ENCODE peak calls at places on chromosomes 6 and 20, in five cellular contexts. One of them, this sample, is unnamed.

GRCh38 chr6:30881987-30882763 is 2.1 kb upstream of the DDR1 start:
- DNase-seq in heart left ventricle: no peak
- DNase-seq in psoas muscle: no peak
- DNase-seq in fibroblast of lung: peak; percentile 60
- DNase-seq in pancreas: no peak
- DNase-seq in this sample: peak; percentile 56

GRCh38 chr6:61809004-61809595 is 476.9 kb downstream of the KHDRBS2 start:
- DNase-seq in psoas muscle: no peak
- DNase-seq in fibroblast of lung: peak; percentile 1
- DNase-seq in pancreas: no peak
- DNase-seq in heart left ventricle: no peak
- DNase-seq in this sample: no peak

GRCh38 chr6:169131356-169131755 is 122.3 kb downstream of the THBS2 start:
- DNase-seq in fibroblast of lung: peak; percentile 13
- DNase-seq in psoas muscle: no peak
- DNase-seq in heart left ventricle: no peak
- DNase-seq in pancreas: no peak
- DNase-seq in this sample: no peak

GRCh38 chr6:72350256-72350875 is 271.5 kb upstream of the KCNQ5 start:
- DNase-seq in pancreas: no peak
- DNase-seq in fibroblast of lung: no peak
- DNase-seq in psoas muscle: no peak
- DNase-seq in heart left ventricle: no peak
- DNase-seq in this sample: no peak

GRCh38 chr20:53915459-53916172 is 154.8 kb downstream of the BCAS1 start:
- DNase-seq in fibroblast of lung: peak; percentile 94
- DNase-seq in pancreas: peak; percentile 99
- DNase-seq in heart left ventricle: peak; percentile 97
- DNase-seq in psoas muscle: peak; percentile 95
- DNase-seq in this sample: peak; percentile 94

GRCh38 chr6:165308926-165309731 is at the start of gene C6orf118:
- DNase-seq in heart left ventricle: no peak
- DNase-seq in pancreas: no peak
- DNase-seq in fibroblast of lung: peak; percentile 29
- DNase-seq in psoas muscle: peak; percentile 58
- DNase-seq in this sample: peak; percentile 62

GRCh38 chr20:16919841-16920240 is 171.7 kb downstream of the OTOR start:
- DNase-seq in psoas muscle: no peak
- DNase-seq in pancreas: no peak
- DNase-seq in heart left ventricle: no peak
- DNase-seq in fibroblast of lung: no peak
- DNase-seq in this sample: no peak

GRCh38 chr6:140346461-140346860 is 972.0 kb upstream of the CITED2 start:
- DNase-seq in fibroblast of lung: peak; percentile 67
- DNase-seq in pancreas: no peak
- DNase-seq in psoas muscle: no peak
- DNase-seq in heart left ventricle: no peak
- DNase-seq in this sample: peak; percentile 61

GRCh38 chr6:133778414-133778813 is 110.5 kb upstream of the TCF21 start:
- DNase-seq in pancreas: no peak
- DNase-seq in psoas muscle: no peak
- DNase-seq in heart left ventricle: no peak
- DNase-seq in fibroblast of lung: peak; percentile 99
- DNase-seq in this sample: no peak

GRCh38 chr6:23175391-23175790 is 606.0 kb downstream of the HDGFL1 start:
- DNase-seq in fibroblast of lung: peak; percentile 84
- DNase-seq in psoas muscle: no peak
- DNase-seq in heart left ventricle: no peak
- DNase-seq in pancreas: no peak
- DNase-seq in this sample: no peak

GRCh38 chr6:26552205-26552604 is 14.0 kb downstream of the HMGN4 start:
- DNase-seq in fibroblast of lung: no peak
- DNase-seq in psoas muscle: no peak
- DNase-seq in heart left ventricle: no peak
- DNase-seq in pancreas: no peak
- DNase-seq in this sample: no peak

GRCh38 chr6:137823826-137824501 is 43.1 kb upstream of the TNFAIP3 start:
- DNase-seq in pancreas: no peak
- DNase-seq in heart left ventricle: no peak
- DNase-seq in psoas muscle: no peak
- DNase-seq in fibroblast of lung: peak; percentile 84
- DNase-seq in this sample: peak; percentile 51

GRCh38 chr20:49450281-49450707 is 32.2 kb downstream of the KCNB1 start:
- DNase-seq in pancreas: no peak
- DNase-seq in heart left ventricle: no peak
- DNase-seq in psoas muscle: no peak
- DNase-seq in fibroblast of lung: no peak
- DNase-seq in this sample: no peak

GRCh38 chr6:30192076-30192475 is 21.1 kb downstream of the TRIM26 start:
- DNase-seq in pancreas: no peak
- DNase-seq in psoas muscle: no peak
- DNase-seq in heart left ventricle: no peak
- DNase-seq in fibroblast of lung: no peak
- DNase-seq in this sample: no peak

GRCh38 chr20:52105045-52105572 is 86.5 kb downstream of the ZFP64 start:
- DNase-seq in fibroblast of lung: peak; percentile 46
- DNase-seq in pancreas: no peak
- DNase-seq in heart left ventricle: no peak
- DNase-seq in psoas muscle: no peak
- DNase-seq in this sample: no peak

GRCh38 chr6:122322824-122323223 is 76.6 kb upstream of the HSF2 start:
- DNase-seq in fibroblast of lung: peak; percentile 49
- DNase-seq in pancreas: no peak
- DNase-seq in psoas muscle: no peak
- DNase-seq in heart left ventricle: no peak
- DNase-seq in this sample: no peak

GRCh38 chr6:56757585-56757984 is 114.9 kb upstream of the DST start:
- DNase-seq in psoas muscle: no peak
- DNase-seq in pancreas: no peak
- DNase-seq in fibroblast of lung: peak; percentile 84
- DNase-seq in heart left ventricle: no peak
- DNase-seq in this sample: no peak

GRCh38 chr20:11375966-11376365 is 541.7 kb upstream of the BTBD3 start:
- DNase-seq in heart left ventricle: no peak
- DNase-seq in psoas muscle: no peak
- DNase-seq in fibroblast of lung: no peak
- DNase-seq in pancreas: no peak
- DNase-seq in this sample: no peak

GRCh38 chr6:158849899-158850806 is 31.0 kb upstream of the EZR start:
- DNase-seq in fibroblast of lung: peak; percentile 91
- DNase-seq in psoas muscle: no peak
- DNase-seq in pancreas: no peak
- DNase-seq in heart left ventricle: no peak
- DNase-seq in this sample: no peak

GRCh38 chr20:33693274-33693673 is 7.1 kb upstream of the E2F1 start:
- DNase-seq in fibroblast of lung: no peak
- DNase-seq in psoas muscle: no peak
- DNase-seq in heart left ventricle: no peak
- DNase-seq in pancreas: no peak
- DNase-seq in this sample: no peak

GRCh38 chr6:126123226-126123625 is 136.9 kb downstream of the TRMT11 start:
- DNase-seq in psoas muscle: no peak
- DNase-seq in fibroblast of lung: no peak
- DNase-seq in heart left ventricle: no peak
- DNase-seq in pancreas: no peak
- DNase-seq in this sample: no peak

GRCh38 chr6:126127662-126128061 is 141.3 kb downstream of the TRMT11 start:
- DNase-seq in fibroblast of lung: peak; percentile 28
- DNase-seq in psoas muscle: no peak
- DNase-seq in heart left ventricle: no peak
- DNase-seq in pancreas: no peak
- DNase-seq in this sample: no peak
- TF ChIP-seq CTCF in fibroblast of lung: peak; percentile 5
- TF ChIP-seq CTCF in psoas muscle: peak; percentile 19
- TF ChIP-seq CTCF in heart left ventricle: no peak
- TF ChIP-seq CTCF in pancreas: no peak
- TF ChIP-seq CTCF in this sample: no peak

GRCh38 chr20:59962155-59962554 is 3.9 kb downstream of the CDH26 start:
- DNase-seq in heart left ventricle: no peak
- DNase-seq in fibroblast of lung: no peak
- DNase-seq in psoas muscle: no peak
- DNase-seq in pancreas: no peak
- DNase-seq in this sample: no peak
- H3K27ac ChIP-seq in heart left ventricle: no peak overlapping the region
- H3K27ac ChIP-seq in fibroblast of lung: no peak overlapping the region
- H3K27ac ChIP-seq in psoas muscle: no peak overlapping the region
- H3K27ac ChIP-seq in pancreas: no peak overlapping the region
- H3K27ac ChIP-seq in this sample: no peak overlapping the region

GRCh38 chr20:58072695-58073671 is 155.5 kb downstream of the ANKRD60 start:
- DNase-seq in pancreas: no peak
- DNase-seq in heart left ventricle: no peak
- DNase-seq in psoas muscle: no peak
- DNase-seq in fibroblast of lung: no peak
- DNase-seq in this sample: no peak
- TF ChIP-seq CTCF in pancreas: no peak
- TF ChIP-seq CTCF in heart left ventricle: no peak
- TF ChIP-seq CTCF in psoas muscle: no peak
- TF ChIP-seq CTCF in fibroblast of lung: no peak
- TF ChIP-seq CTCF in this sample: no peak

GRCh38 chr20:38471245-38471644 is 1.4 kb upstream of the RALGAPB start:
- DNase-seq in psoas muscle: no peak
- DNase-seq in fibroblast of lung: no peak
- DNase-seq in pancreas: no peak
- DNase-seq in heart left ventricle: no peak
- DNase-seq in this sample: no peak
- H3K27ac ChIP-seq in psoas muscle: no peak overlapping the region
- H3K27ac ChIP-seq in fibroblast of lung: no peak overlapping the region
- H3K27ac ChIP-seq in pancreas: no peak overlapping the region
- H3K27ac ChIP-seq in heart left ventricle: no peak overlapping the region
- H3K27ac ChIP-seq in this sample: no peak overlapping the region

DNA sequence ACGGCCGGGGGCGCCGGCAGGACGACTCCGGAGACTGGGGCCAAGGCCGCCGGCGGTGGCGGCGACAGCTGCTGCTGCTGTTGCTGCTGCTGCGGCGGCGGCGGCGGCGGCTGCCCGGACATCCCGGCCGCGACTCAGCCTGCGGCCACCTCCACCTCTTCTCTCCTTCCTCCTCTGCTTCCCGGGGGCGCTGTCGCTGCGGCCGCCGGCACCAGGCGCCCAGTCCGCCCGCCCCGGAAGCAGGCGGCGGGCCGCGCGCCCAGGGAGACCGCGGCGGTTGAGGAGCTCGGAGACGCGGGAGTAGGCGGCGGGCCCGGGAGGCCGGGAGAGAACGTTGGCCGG is 280 bp downstream of the RANBP9 start:
- DNase-seq in fibroblast of lung: no peak
- DNase-seq in pancreas: no peak
- DNase-seq in heart left ventricle: no peak
- DNase-seq in psoas muscle: no peak
- DNase-seq in this sample: no peak
- TF ChIP-seq CTCF in fibroblast of lung: peak; percentile 2
- TF ChIP-seq CTCF in pancreas: no peak
- TF ChIP-seq CTCF in heart left ventricle: peak; percentile 29
- TF ChIP-seq CTCF in psoas muscle: peak; percentile 22
- TF ChIP-seq CTCF in this sample: no peak

DNA sequence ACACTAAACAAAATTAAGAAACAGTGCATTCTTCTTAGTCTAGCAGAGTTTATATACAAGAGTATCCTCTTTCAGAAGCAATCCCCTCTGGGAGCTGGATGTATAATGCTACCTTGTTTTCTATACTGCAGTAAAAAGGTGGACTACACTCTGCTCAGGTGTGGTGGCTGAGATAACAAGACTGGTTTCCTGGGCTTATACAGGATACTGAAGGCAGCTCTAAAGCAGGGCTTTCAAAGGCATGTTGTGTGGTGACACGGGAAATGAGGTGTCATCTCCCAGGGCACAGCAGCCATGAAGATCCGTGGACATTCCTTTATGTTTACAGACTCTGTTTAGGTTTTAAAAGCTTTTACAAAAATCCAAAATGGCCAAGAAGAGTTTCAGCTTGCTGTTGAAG is 136.7 kb downstream of the MAP3K4 start:
- DNase-seq in pancreas: no peak
- DNase-seq in psoas muscle: no peak
- DNase-seq in fibroblast of lung: no peak
- DNase-seq in heart left ventricle: no peak
- DNase-seq in this sample: no peak
- H3K27ac ChIP-seq in pancreas: no peak overlapping the region
- H3K27ac ChIP-seq in psoas muscle: no peak overlapping the region
- H3K27ac ChIP-seq in fibroblast of lung: no peak overlapping the region
- H3K27ac ChIP-seq in heart left ventricle: no peak overlapping the region
- H3K27ac ChIP-seq in this sample: no peak overlapping the region

GRCh38 chr6:37302086-37302686 is 44.2 kb upstream of the TMEM217 start:
- DNase-seq in pancreas: no peak
- DNase-seq in fibroblast of lung: no peak
- DNase-seq in psoas muscle: no peak
- DNase-seq in heart left ventricle: no peak
- DNase-seq in this sample: no peak

GRCh38 chr6:37306026-37306425 is 47.8 kb upstream of the RNF8 start:
- DNase-seq in heart left ventricle: no peak
- DNase-seq in pancreas: no peak
- DNase-seq in psoas muscle: no peak
- DNase-seq in fibroblast of lung: no peak
- DNase-seq in this sample: no peak

GRCh38 chr6:37304766-37305165 is 46.8 kb upstream of the TMEM217 start:
- DNase-seq in pancreas: no peak
- DNase-seq in heart left ventricle: no peak
- DNase-seq in psoas muscle: no peak
- DNase-seq in fibroblast of lung: no peak
- DNase-seq in this sample: no peak

GRCh38 chr6:37303091-37303620 is 45.2 kb upstream of the TMEM217 start:
- DNase-seq in heart left ventricle: no peak
- DNase-seq in psoas muscle: no peak
- DNase-seq in fibroblast of lung: no peak
- DNase-seq in pancreas: no peak
- DNase-seq in this sample: no peak

GRCh38 chr6:37303891-37304503 is 46.1 kb upstream of the TMEM217 start:
- DNase-seq in fibroblast of lung: peak; percentile 60
- DNase-seq in psoas muscle: no peak
- DNase-seq in pancreas: no peak
- DNase-seq in heart left ventricle: no peak
- DNase-seq in this sample: no peak
- TF ChIP-seq CTCF in fibroblast of lung: peak; percentile 79
- TF ChIP-seq CTCF in psoas muscle: peak; percentile 28
- TF ChIP-seq CTCF in pancreas: no peak
- TF ChIP-seq CTCF in heart left ventricle: peak; percentile 55
- TF ChIP-seq CTCF in this sample: no peak

DNA sequence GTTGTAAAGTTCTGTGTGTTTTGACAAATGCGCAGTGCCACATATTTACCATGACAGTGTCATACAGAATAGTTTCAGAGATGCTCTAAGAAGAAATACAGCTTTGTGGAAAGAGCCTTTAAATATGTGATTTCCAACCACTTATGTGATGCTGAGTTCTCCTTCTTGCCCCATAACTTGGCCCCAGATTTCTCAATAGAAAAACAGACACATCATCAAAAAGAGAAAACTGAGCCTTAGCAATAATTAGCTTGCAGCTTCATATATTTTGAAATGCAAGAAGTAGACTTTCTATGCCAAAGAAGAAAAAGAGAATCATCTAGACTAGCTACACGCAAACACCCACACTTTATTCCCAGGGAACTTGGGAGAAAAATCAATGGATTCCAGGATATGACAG is 174.3 kb downstream of the SYNDIG1 start:
- DNase-seq in psoas muscle: no peak
- DNase-seq in heart left ventricle: no peak
- DNase-seq in pancreas: no peak
- DNase-seq in fibroblast of lung: peak; percentile 53
- DNase-seq in this sample: no peak
- H3K27ac ChIP-seq in psoas muscle: no peak overlapping the region
- H3K27ac ChIP-seq in heart left ventricle: no peak overlapping the region
- H3K27ac ChIP-seq in pancreas: no peak overlapping the region
- H3K27ac ChIP-seq in fibroblast of lung: no peak overlapping the region
- H3K27ac ChIP-seq in this sample: no peak overlapping the region